ENCODE peak calls at places on chromosomes 12 and 14, in six cellular contexts. E is transverse colon; F is HCT116; P is effector memory CD4-positive, alpha-beta T cell; Z is mesendoderm; V is psoas muscle. W is an unnamed sample.

GRCh38 chr12:53208435-53208834 is 1.4 kb upstream of the ITGB7 start:
- DNase-seq in E (no peak), F (no peak), P (no peak), Z (peak), V (no peak), W (no peak)

GRCh38 chr12:81229718-81230117 is 151.8 kb downstream of the ACSS3 start:
- DNase-seq in E (no peak), F (no peak), P (no peak), Z (no peak), V (no peak), W (no peak)

GRCh38 chr14:91911474-91912032 is 35.9 kb downstream of the FBLN5 start:
- DNase-seq in E (peak), F (peak), P (peak), Z (peak), V (no peak), W (peak)

GRCh38 chr14:23645504-23645811 is 9.3 kb downstream of the DHRS2 start:
- DNase-seq in E (no peak), F (no peak), P (no peak), Z (no peak), V (no peak), W (no peak)

GRCh38 chr14:75711134-75711795 is 50.2 kb downstream of the TTLL5 start:
- DNase-seq in E (no peak), F (peak), P (no peak), Z (peak), V (no peak), W (no peak)

GRCh38 chr12:93572712-93573551 is 457 bp downstream of the SOCS2 start:
- DNase-seq in E (peak), F (no peak), P (no peak), Z (peak), V (peak), W (no peak)

GRCh38 chr12:49867580-49868341 is 24.9 kb upstream of the BCDIN3D start:
- DNase-seq in E (no peak), F (no peak), P (no peak), Z (peak), V (no peak), W (no peak)

GRCh38 chr12:32043928-32044549 is 62.6 kb upstream of the BICD1 start:
- DNase-seq in E (no peak), F (no peak), P (no peak), Z (peak), V (no peak), W (no peak)

GRCh38 chr14:24634158-24634557 is at the start of gene GZMB:
- DNase-seq in E (peak), F (no peak), P (no peak), Z (no peak), V (no peak), W (peak)

GRCh38 chr12:13165578-13166120 is 30.9 kb upstream of the EMP1 start:
- DNase-seq in E (peak), F (peak), P (peak), Z (peak), V (peak), W (peak)

GRCh38 chr14:92728781-92729364 is 19.6 kb downstream of the LGMN start:
- DNase-seq in E (no peak), F (no peak), P (no peak), Z (peak), V (no peak), W (no peak)

GRCh38 chr12:115632323-115632722 is 645.2 kb downstream of the MED13L start:
- DNase-seq in E (no peak), F (no peak), P (no peak), Z (peak), V (no peak), W (no peak)

GRCh38 chr12:109553471-109553870 is 19.8 kb downstream of the MMAB start:
- DNase-seq in E (no peak), F (no peak), P (no peak), Z (no peak), V (no peak), W (no peak)

GRCh38 chr14:105195051-105195450 is 13.9 kb upstream of the NUDT14 start:
- DNase-seq in E (no peak), F (no peak), P (no peak), Z (no peak), V (no peak), W (no peak)
- H3K27ac ChIP-seq in E (no peak), F (no peak), P (no peak), Z (no peak), V (peak), W (no peak)

DNA sequence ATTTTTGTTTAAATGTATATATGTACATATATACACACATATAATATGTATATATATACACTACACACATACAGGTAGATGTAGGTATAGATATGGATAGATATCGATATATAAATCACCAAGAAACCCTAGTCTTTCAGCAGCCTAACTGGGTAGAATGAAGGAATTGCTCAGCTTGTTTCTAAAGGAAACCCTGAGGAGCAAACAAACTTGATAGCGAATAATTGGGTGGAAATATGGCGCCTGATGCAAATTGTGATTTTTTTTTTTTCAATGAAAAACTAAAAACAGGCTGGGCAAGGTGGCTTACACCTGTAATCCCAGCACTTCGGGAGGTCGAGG is 254 bp upstream of the CCDC177 start:
- DNase-seq in E (no peak), F (no peak), P (no peak), Z (no peak), V (no peak), W (no peak)
- H3K4me3 ChIP-seq in E (no peak), F (no peak), P (peak), Z (no peak), V (peak), W (no peak)

GRCh38 chr14:100285913-100286400 is 20.3 kb downstream of the SLC25A29 start:
- DNase-seq in E (peak), F (no peak), P (no peak), Z (no peak), V (no peak), W (no peak)
- H3K27ac ChIP-seq in E (peak), F (peak), P (peak), Z (no peak), V (peak), W (no peak)

GRCh38 chr12:6360578-6361490 is 14.5 kb downstream of the SCNN1A start:
- DNase-seq in E (no peak), F (no peak), P (no peak), Z (no peak), V (no peak), W (no peak)

GRCh38 chr12:6363330-6364036 is 11.9 kb downstream of the SCNN1A start:
- DNase-seq in E (peak), F (no peak), P (peak), Z (peak), V (peak), W (peak)

GRCh38 chr12:6362383-6362782 is 13.0 kb downstream of the SCNN1A start:
- DNase-seq in E (no peak), F (no peak), P (no peak), Z (no peak), V (no peak), W (no peak)

GRCh38 chr12:6363010-6363329 is 12.4 kb downstream of the SCNN1A start:
- DNase-seq in E (no peak), F (no peak), P (no peak), Z (no peak), V (no peak), W (no peak)

DNA sequence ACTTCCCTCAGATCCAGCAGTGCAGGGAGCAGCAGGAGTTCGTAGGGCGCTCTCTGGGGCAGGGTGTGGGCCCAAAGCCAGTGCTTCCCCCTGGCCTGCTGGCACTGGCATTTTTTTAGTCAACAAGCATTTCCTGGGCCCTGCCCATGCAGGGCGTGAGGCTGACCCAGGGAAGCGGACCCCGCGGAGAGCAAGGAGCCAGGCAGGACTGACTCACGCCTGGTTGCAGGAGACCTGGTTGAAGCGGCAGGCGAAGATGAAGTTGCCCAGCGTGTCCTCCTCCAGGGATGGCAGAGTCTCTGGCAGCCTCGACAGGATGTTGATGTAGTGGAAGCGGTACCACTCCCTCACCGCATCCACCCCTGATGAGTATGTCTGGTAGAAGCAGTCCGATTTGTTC is 13.5 kb downstream of the SCNN1A start:
- DNase-seq in E (peak), F (no peak), P (no peak), Z (no peak), V (no peak), W (no peak)
- H3K4me3 ChIP-seq in E (no peak), F (no peak), P (no peak), Z (no peak), V (no peak), W (no peak)

GRCh38 chr12:5332521-5332920 is 99.4 kb upstream of the NTF3 start:
- DNase-seq in E (no peak), F (no peak), P (no peak), Z (no peak), V (no peak), W (no peak)
- H3K27ac ChIP-seq in E (no peak), F (no peak), P (no peak), Z (no peak), V (peak), W (no peak)

GRCh38 chr12:95834572-95834971 is 24.2 kb upstream of the SNRPF start:
- DNase-seq in E (no peak), F (no peak), P (no peak), Z (no peak), V (no peak), W (no peak)

GRCh38 chr12:95836185-95836609 is 22.6 kb upstream of the SNRPF start:
- DNase-seq in E (no peak), F (no peak), P (no peak), Z (no peak), V (no peak), W (no peak)

GRCh38 chr12:95836630-95837239 is 22.0 kb upstream of the SNRPF start:
- DNase-seq in E (no peak), F (no peak), P (no peak), Z (no peak), V (no peak), W (no peak)

GRCh38 chr12:95837240-95838038 is 21.3 kb upstream of the SNRPF start:
- DNase-seq in E (no peak), F (no peak), P (no peak), Z (no peak), V (no peak), W (no peak)

GRCh38 chr12:95838125-95838524 is 20.6 kb upstream of the SNRPF start:
- DNase-seq in E (peak), F (no peak), P (no peak), Z (no peak), V (no peak), W (no peak)
- H3K4me3 ChIP-seq in E (no peak), F (no peak), P (no peak), Z (no peak), V (no peak), W (no peak)

DNA sequence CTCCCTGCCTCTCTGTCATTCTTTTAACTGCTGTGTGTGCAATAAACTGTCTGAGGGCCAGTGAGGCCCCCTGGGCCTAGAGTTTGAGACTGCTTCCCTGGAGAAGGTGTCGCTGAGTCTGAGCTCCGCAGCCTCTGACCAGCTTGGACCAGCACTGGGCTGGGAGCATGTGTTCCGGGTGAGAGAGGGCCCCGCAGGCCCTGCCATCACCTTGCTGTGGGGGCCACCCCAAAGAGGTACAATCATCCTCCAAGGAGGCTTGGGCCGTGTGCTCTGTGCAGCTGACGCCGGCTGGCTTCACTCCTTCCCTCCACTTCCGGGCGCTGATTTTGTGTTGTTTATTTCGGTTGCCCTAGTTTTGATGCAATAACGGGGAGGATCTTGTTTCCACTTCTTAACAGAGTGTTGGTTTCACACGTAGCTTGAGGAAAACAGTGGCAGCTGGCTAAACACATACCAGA is 121.5 kb downstream of the TMEM132C start:
- DNase-seq in E (peak), F (no peak), P (no peak), Z (no peak), V (peak), W (peak)
- H3K27ac ChIP-seq in E (peak), F (no peak), P (no peak), Z (no peak), V (no peak), W (peak)

W was measured in CD8-positive, alpha-beta memory T cell.